ENCODE peak calls at places on chromosomes 12 and 14, in ten cellular contexts. One of them, this sample, is unnamed.
A peak's percentile ranks its signal among the peaks of the same experiment; 100 is the strongest.

GRCh38 chr12:3431685-3432084 is 59.3 kb upstream of the PRMT8 start:
- DNase-seq in IMR-90: no peak
- DNase-seq in MCF 10A: no peak
- DNase-seq in foreskin fibroblast: no peak
- DNase-seq in fibroblast of lung: no peak
- DNase-seq in neural crest cell: no peak
- DNase-seq in AG10803: no peak
- DNase-seq in psoas muscle: no peak
- DNase-seq in AG04449: no peak
- DNase-seq in GM13976: no peak
- DNase-seq in this sample: no peak

GRCh38 chr14:29348504-29348903 is 579.1 kb downstream of the PRKD1 start:
- DNase-seq in GM13976: no peak
- DNase-seq in AG04449: no peak
- DNase-seq in AG10803: no peak
- DNase-seq in IMR-90: peak; percentile 21
- DNase-seq in fibroblast of lung: peak; percentile 8
- DNase-seq in foreskin fibroblast: peak; percentile 44
- DNase-seq in MCF 10A: no peak
- DNase-seq in psoas muscle: no peak
- DNase-seq in neural crest cell: no peak
- DNase-seq in this sample: no peak

GRCh38 chr12:123671876-123672275 is 963 bp downstream of the TCTN2 start:
- DNase-seq in AG04449: no peak
- DNase-seq in GM13976: no peak
- DNase-seq in neural crest cell: no peak
- DNase-seq in psoas muscle: no peak
- DNase-seq in fibroblast of lung: peak; percentile 18
- DNase-seq in MCF 10A: no peak
- DNase-seq in IMR-90: peak; percentile 71
- DNase-seq in foreskin fibroblast: peak; percentile 50
- DNase-seq in AG10803: peak; percentile 3
- DNase-seq in this sample: no peak

GRCh38 chr14:54981698-54982097 is 45.2 kb downstream of the WDHD1 start:
- DNase-seq in IMR-90: peak; percentile 22
- DNase-seq in fibroblast of lung: peak; percentile 41
- DNase-seq in neural crest cell: no peak
- DNase-seq in GM13976: no peak
- DNase-seq in foreskin fibroblast: peak; percentile 15
- DNase-seq in AG10803: peak; percentile 35
- DNase-seq in AG04449: no peak
- DNase-seq in psoas muscle: no peak
- DNase-seq in MCF 10A: no peak
- DNase-seq in this sample: no peak

GRCh38 chr14:56514663-56515371 is 64.8 kb upstream of the TMEM260 start:
- DNase-seq in AG04449: no peak
- DNase-seq in MCF 10A: peak; percentile 3
- DNase-seq in foreskin fibroblast: peak; percentile 64
- DNase-seq in fibroblast of lung: peak; percentile 23
- DNase-seq in psoas muscle: no peak
- DNase-seq in GM13976: no peak
- DNase-seq in neural crest cell: no peak
- DNase-seq in AG10803: peak; percentile 9
- DNase-seq in IMR-90: peak; percentile 45
- DNase-seq in this sample: no peak

GRCh38 chr12:67193705-67194104 is 75.5 kb upstream of the CAND1 start:
- DNase-seq in fibroblast of lung: peak; percentile 16
- DNase-seq in IMR-90: peak; percentile 23
- DNase-seq in AG04449: no peak
- DNase-seq in foreskin fibroblast: peak; percentile 26
- DNase-seq in AG10803: peak; percentile 16
- DNase-seq in neural crest cell: peak; percentile 45
- DNase-seq in psoas muscle: no peak
- DNase-seq in MCF 10A: peak; percentile 61
- DNase-seq in GM13976: peak; percentile 3
- DNase-seq in this sample: peak; percentile 57

GRCh38 chr12:113634982-113635381 is 163.3 kb upstream of the LHX5 start:
- DNase-seq in MCF 10A: no peak
- DNase-seq in psoas muscle: no peak
- DNase-seq in neural crest cell: no peak
- DNase-seq in IMR-90: no peak
- DNase-seq in foreskin fibroblast: no peak
- DNase-seq in GM13976: no peak
- DNase-seq in fibroblast of lung: no peak
- DNase-seq in AG10803: no peak
- DNase-seq in AG04449: no peak
- DNase-seq in this sample: no peak

GRCh38 chr14:34147461-34147860 is 196.6 kb upstream of the EGLN3 start:
- DNase-seq in IMR-90: no peak
- DNase-seq in MCF 10A: peak; percentile 65
- DNase-seq in GM13976: no peak
- DNase-seq in psoas muscle: no peak
- DNase-seq in fibroblast of lung: no peak
- DNase-seq in AG04449: no peak
- DNase-seq in foreskin fibroblast: no peak
- DNase-seq in AG10803: no peak
- DNase-seq in neural crest cell: no peak
- DNase-seq in this sample: no peak

GRCh38 chr14:73741386-73741875 is 27.2 kb upstream of the PNMA1 start:
- DNase-seq in psoas muscle: peak; percentile 71
- DNase-seq in neural crest cell: no peak
- DNase-seq in GM13976: peak; percentile 80
- DNase-seq in IMR-90: peak; percentile 66
- DNase-seq in AG10803: no peak
- DNase-seq in fibroblast of lung: peak; percentile 80
- DNase-seq in MCF 10A: peak; percentile 84
- DNase-seq in AG04449: no peak
- DNase-seq in foreskin fibroblast: peak; percentile 86
- DNase-seq in this sample: peak; percentile 64

GRCh38 chr12:99712281-99712680 is 64.7 kb downstream of the GARIN6 start:
- DNase-seq in foreskin fibroblast: no peak
- DNase-seq in AG04449: no peak
- DNase-seq in psoas muscle: no peak
- DNase-seq in GM13976: no peak
- DNase-seq in neural crest cell: no peak
- DNase-seq in AG10803: no peak
- DNase-seq in IMR-90: no peak
- DNase-seq in MCF 10A: no peak
- DNase-seq in fibroblast of lung: no peak
- DNase-seq in this sample: no peak

GRCh38 chr14:36717363-36717762 is 55.7 kb downstream of the PAX9 start:
- DNase-seq in MCF 10A: no peak
- DNase-seq in AG04449: no peak
- DNase-seq in AG10803: no peak
- DNase-seq in psoas muscle: no peak
- DNase-seq in neural crest cell: no peak
- DNase-seq in foreskin fibroblast: no peak
- DNase-seq in GM13976: no peak
- DNase-seq in IMR-90: no peak
- DNase-seq in fibroblast of lung: no peak
- DNase-seq in this sample: no peak

GRCh38 chr14:20247651-20248246 is 8.7 kb downstream of the OR11H4 start:
- DNase-seq in fibroblast of lung: no peak
- DNase-seq in AG10803: no peak
- DNase-seq in IMR-90: no peak
- DNase-seq in GM13976: no peak
- DNase-seq in MCF 10A: peak; percentile 55
- DNase-seq in neural crest cell: no peak
- DNase-seq in foreskin fibroblast: no peak
- DNase-seq in psoas muscle: no peak
- DNase-seq in AG04449: no peak
- DNase-seq in this sample: no peak

GRCh38 chr12:124053855-124054254 is 80.8 kb downstream of the ZNF664 start:
- DNase-seq in AG04449: no peak
- DNase-seq in psoas muscle: peak; percentile 24
- DNase-seq in neural crest cell: peak; percentile 41
- DNase-seq in GM13976: no peak
- DNase-seq in MCF 10A: no peak
- DNase-seq in foreskin fibroblast: peak; percentile 66
- DNase-seq in fibroblast of lung: peak; percentile 67
- DNase-seq in AG10803: peak; percentile 79
- DNase-seq in IMR-90: peak; percentile 48
- DNase-seq in this sample: peak; percentile 61

GRCh38 chr12:14828896-14829295 is 14.4 kb downstream of the ART4 start:
- DNase-seq in AG10803: peak; percentile 12
- DNase-seq in psoas muscle: no peak
- DNase-seq in fibroblast of lung: peak; percentile 15
- DNase-seq in neural crest cell: no peak
- DNase-seq in IMR-90: peak; percentile 31
- DNase-seq in AG04449: no peak
- DNase-seq in foreskin fibroblast: peak; percentile 31
- DNase-seq in GM13976: peak; percentile 18
- DNase-seq in MCF 10A: no peak
- DNase-seq in this sample: no peak

GRCh38 chr12:32765906-32766305 is 10.2 kb upstream of the YARS2 start:
- DNase-seq in MCF 10A: peak; percentile 31
- DNase-seq in neural crest cell: no peak
- DNase-seq in IMR-90: no peak
- DNase-seq in psoas muscle: no peak
- DNase-seq in fibroblast of lung: peak; percentile 33
- DNase-seq in GM13976: no peak
- DNase-seq in foreskin fibroblast: peak; percentile 4
- DNase-seq in AG10803: no peak
- DNase-seq in AG04449: no peak
- DNase-seq in this sample: no peak

GRCh38 chr14:43647302-43647701 is 859.8 kb downstream of the FSCB start:
- DNase-seq in foreskin fibroblast: no peak
- DNase-seq in IMR-90: no peak
- DNase-seq in AG04449: no peak
- DNase-seq in fibroblast of lung: no peak
- DNase-seq in psoas muscle: no peak
- DNase-seq in MCF 10A: peak; percentile 3
- DNase-seq in neural crest cell: no peak
- DNase-seq in GM13976: no peak
- DNase-seq in AG10803: no peak
- DNase-seq in this sample: no peak
- TF ChIP-seq CTCF in foreskin fibroblast: no peak
- TF ChIP-seq CTCF in IMR-90: no peak
- TF ChIP-seq CTCF in AG04449: no peak
- TF ChIP-seq CTCF in fibroblast of lung: no peak
- TF ChIP-seq CTCF in psoas muscle: no peak
- TF ChIP-seq CTCF in MCF 10A: no peak
- TF ChIP-seq CTCF in neural crest cell: no peak
- TF ChIP-seq CTCF in GM13976: no peak
- TF ChIP-seq CTCF in AG10803: no peak
- TF ChIP-seq CTCF in this sample: no peak

GRCh38 chr14:50311974-50312733 is at the start of the genes DMAC2L and L2HGDH:
- DNase-seq in MCF 10A: peak; percentile 97
- DNase-seq in GM13976: peak; percentile 98
- DNase-seq in foreskin fibroblast: peak; percentile 97
- DNase-seq in fibroblast of lung: peak; percentile 88
- DNase-seq in psoas muscle: peak; percentile 95
- DNase-seq in neural crest cell: peak; percentile 92
- DNase-seq in AG04449: peak; percentile 36
- DNase-seq in IMR-90: peak; percentile 84
- DNase-seq in AG10803: peak; percentile 87
- DNase-seq in this sample: peak; percentile 77

GRCh38 chr14:50308363-50308762 is 3.7 kb downstream of the L2HGDH start:
- DNase-seq in neural crest cell: no peak
- DNase-seq in AG04449: no peak
- DNase-seq in GM13976: no peak
- DNase-seq in psoas muscle: no peak
- DNase-seq in MCF 10A: no peak
- DNase-seq in foreskin fibroblast: no peak
- DNase-seq in AG10803: no peak
- DNase-seq in IMR-90: peak; percentile 34
- DNase-seq in fibroblast of lung: peak; percentile 5
- DNase-seq in this sample: no peak

GRCh38 chr14:50312734-50313054 is 570 bp downstream of the DMAC2L start:
- DNase-seq in neural crest cell: no peak
- DNase-seq in IMR-90: no peak
- DNase-seq in AG04449: no peak
- DNase-seq in MCF 10A: no peak
- DNase-seq in psoas muscle: no peak
- DNase-seq in fibroblast of lung: peak; percentile 50
- DNase-seq in AG10803: no peak
- DNase-seq in GM13976: no peak
- DNase-seq in foreskin fibroblast: no peak
- DNase-seq in this sample: no peak

GRCh38 chr14:50310445-50310844 is 1.6 kb downstream of the L2HGDH start:
- DNase-seq in neural crest cell: no peak
- DNase-seq in foreskin fibroblast: no peak
- DNase-seq in AG10803: no peak
- DNase-seq in fibroblast of lung: no peak
- DNase-seq in MCF 10A: no peak
- DNase-seq in GM13976: no peak
- DNase-seq in psoas muscle: no peak
- DNase-seq in IMR-90: no peak
- DNase-seq in AG04449: no peak
- DNase-seq in this sample: no peak

GRCh38 chr14:50311337-50311973 is 574 bp downstream of the L2HGDH start:
- DNase-seq in foreskin fibroblast: no peak
- DNase-seq in psoas muscle: no peak
- DNase-seq in neural crest cell: no peak
- DNase-seq in MCF 10A: no peak
- DNase-seq in fibroblast of lung: peak; percentile 8
- DNase-seq in GM13976: no peak
- DNase-seq in AG04449: no peak
- DNase-seq in IMR-90: no peak
- DNase-seq in AG10803: no peak
- DNase-seq in this sample: no peak
- TF ChIP-seq CTCF in foreskin fibroblast: peak; percentile 16
- TF ChIP-seq CTCF in psoas muscle: no peak
- TF ChIP-seq CTCF in neural crest cell: peak; percentile 68
- TF ChIP-seq CTCF in MCF 10A: peak; percentile 42
- TF ChIP-seq CTCF in fibroblast of lung: peak; percentile 37
- TF ChIP-seq CTCF in GM13976: peak; percentile 43
- TF ChIP-seq CTCF in AG04449: peak; percentile 52
- TF ChIP-seq CTCF in IMR-90: peak; percentile 20
- TF ChIP-seq CTCF in AG10803: peak; percentile 31
- TF ChIP-seq CTCF in this sample: peak; percentile 20

DNA sequence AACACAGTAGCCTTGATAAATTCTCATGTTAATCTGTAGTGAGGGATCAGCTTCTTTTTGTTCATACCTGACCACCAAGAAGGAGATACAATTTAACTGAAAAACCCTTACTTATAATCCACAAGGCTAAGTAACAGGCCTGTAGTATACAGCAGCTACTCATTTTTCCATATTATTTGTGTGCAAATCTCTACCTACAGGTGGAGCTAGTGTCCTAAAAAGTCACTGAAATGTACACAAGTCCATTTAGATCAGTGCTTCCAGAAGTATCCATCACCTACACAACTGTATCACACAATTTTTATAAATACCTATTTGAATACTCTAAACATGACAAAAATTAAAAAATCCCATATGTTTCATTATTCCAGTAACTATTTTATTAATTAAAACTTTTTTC is 173.2 kb downstream of the SLC35F4 start:
- DNase-seq in MCF 10A: peak; percentile 69
- DNase-seq in fibroblast of lung: peak; percentile 54
- DNase-seq in AG10803: peak; percentile 72
- DNase-seq in GM13976: peak; percentile 11
- DNase-seq in AG04449: peak; percentile 19
- DNase-seq in psoas muscle: no peak
- DNase-seq in neural crest cell: no peak
- DNase-seq in foreskin fibroblast: peak; percentile 58
- DNase-seq in IMR-90: peak; percentile 34
- DNase-seq in this sample: no peak
- TF ChIP-seq CTCF in MCF 10A: peak; percentile 80
- TF ChIP-seq CTCF in fibroblast of lung: peak; percentile 41
- TF ChIP-seq CTCF in AG10803: peak; percentile 89
- TF ChIP-seq CTCF in GM13976: no peak
- TF ChIP-seq CTCF in AG04449: peak; percentile 34
- TF ChIP-seq CTCF in psoas muscle: no peak
- TF ChIP-seq CTCF in neural crest cell: peak; percentile 70
- TF ChIP-seq CTCF in foreskin fibroblast: peak; percentile 54
- TF ChIP-seq CTCF in IMR-90: peak; percentile 48
- TF ChIP-seq CTCF in this sample: no peak

GRCh38 chr14:52960627-52961026 is 9.8 kb upstream of the FERMT2 start:
- DNase-seq in foreskin fibroblast: no peak
- DNase-seq in MCF 10A: no peak
- DNase-seq in AG04449: no peak
- DNase-seq in fibroblast of lung: no peak
- DNase-seq in psoas muscle: no peak
- DNase-seq in AG10803: no peak
- DNase-seq in IMR-90: no peak
- DNase-seq in GM13976: no peak
- DNase-seq in neural crest cell: no peak
- DNase-seq in this sample: no peak
- TF ChIP-seq CTCF in foreskin fibroblast: no peak
- TF ChIP-seq CTCF in MCF 10A: no peak
- TF ChIP-seq CTCF in AG04449: no peak
- TF ChIP-seq CTCF in fibroblast of lung: no peak
- TF ChIP-seq CTCF in psoas muscle: no peak
- TF ChIP-seq CTCF in AG10803: no peak
- TF ChIP-seq CTCF in IMR-90: no peak
- TF ChIP-seq CTCF in GM13976: no peak
- TF ChIP-seq CTCF in neural crest cell: no peak
- TF ChIP-seq CTCF in this sample: no peak